ENCODE peak calls at places on chromosome 17, in ten cellular contexts. D is colonic mucosa, N is A549, K is body of pancreas, Z is uterus, V is ovary, C is fibroblast of the aortic adventitia, H is cardiac muscle cell, X is foreskin fibroblast, Q is testis. W is an unnamed sample.
A peak's percentile ranks its signal among the peaks of the same experiment; 100 is the strongest.

GRCh38 chr17:7634384-7634783 is 4.4 kb downstream of the SHBG start:
- DNase-seq in D (peak; percentile 52), N (peak; percentile 87), K (peak; percentile 41), Z (no peak), V (peak; percentile 82), C (peak; percentile 45), H (peak; percentile 76), X (peak; percentile 26), Q (peak; percentile 64), W (peak; percentile 61)

GRCh38 chr17:39400547-39401411 is 647 bp downstream of the FBXL20 start:
- DNase-seq in D (peak; percentile 23), N (no peak), K (no peak), Z (no peak), V (no peak), C (peak; percentile 10), H (peak; percentile 11), X (no peak), Q (no peak), W (peak; percentile 28)

GRCh38 chr17:77489898-77490265 is 349.1 kb downstream of the SEC14L1 start:
- DNase-seq in D (peak; percentile 59), N (no peak), K (peak; percentile 39), Z (peak; percentile 68), V (peak; percentile 79), C (peak; percentile 70), H (no peak), X (no peak), Q (peak; percentile 86), W (no peak)

GRCh38 chr17:2613089-2613808 is 19.8 kb downstream of the PAFAH1B1 start:
- DNase-seq in D (no peak), N (no peak), K (no peak), Z (no peak), V (no peak), C (no peak), H (no peak), X (no peak), Q (no peak), W (no peak)

GRCh38 chr17:47698749-47699535 is 5.0 kb downstream of the TBKBP1 start:
- DNase-seq in D (peak; percentile 69), N (peak; percentile 97), K (peak; percentile 65), Z (peak; percentile 48), V (peak; percentile 78), C (peak; percentile 47), H (peak; percentile 61), X (no peak), Q (peak; percentile 63), W (peak; percentile 63)

GRCh38 chr17:7042507-7043194 is 1.2 kb downstream of the SLC16A11 start:
- DNase-seq in D (no peak), N (no peak), K (no peak), Z (no peak), V (peak; percentile 60), C (no peak), H (peak; percentile 30), X (no peak), Q (no peak), W (peak; percentile 40)

GRCh38 chr17:61784510-61784909 is 78.8 kb downstream of the BRIP1 start:
- DNase-seq in D (no peak), N (no peak), K (no peak), Z (no peak), V (no peak), C (no peak), H (no peak), X (no peak), Q (no peak), W (no peak)

GRCh38 chr17:29094101-29094708 is 51.3 kb downstream of the PIPOX start:
- DNase-seq in D (no peak), N (no peak), K (no peak), Z (no peak), V (no peak), C (no peak), H (no peak), X (no peak), Q (no peak), W (no peak)

DNA sequence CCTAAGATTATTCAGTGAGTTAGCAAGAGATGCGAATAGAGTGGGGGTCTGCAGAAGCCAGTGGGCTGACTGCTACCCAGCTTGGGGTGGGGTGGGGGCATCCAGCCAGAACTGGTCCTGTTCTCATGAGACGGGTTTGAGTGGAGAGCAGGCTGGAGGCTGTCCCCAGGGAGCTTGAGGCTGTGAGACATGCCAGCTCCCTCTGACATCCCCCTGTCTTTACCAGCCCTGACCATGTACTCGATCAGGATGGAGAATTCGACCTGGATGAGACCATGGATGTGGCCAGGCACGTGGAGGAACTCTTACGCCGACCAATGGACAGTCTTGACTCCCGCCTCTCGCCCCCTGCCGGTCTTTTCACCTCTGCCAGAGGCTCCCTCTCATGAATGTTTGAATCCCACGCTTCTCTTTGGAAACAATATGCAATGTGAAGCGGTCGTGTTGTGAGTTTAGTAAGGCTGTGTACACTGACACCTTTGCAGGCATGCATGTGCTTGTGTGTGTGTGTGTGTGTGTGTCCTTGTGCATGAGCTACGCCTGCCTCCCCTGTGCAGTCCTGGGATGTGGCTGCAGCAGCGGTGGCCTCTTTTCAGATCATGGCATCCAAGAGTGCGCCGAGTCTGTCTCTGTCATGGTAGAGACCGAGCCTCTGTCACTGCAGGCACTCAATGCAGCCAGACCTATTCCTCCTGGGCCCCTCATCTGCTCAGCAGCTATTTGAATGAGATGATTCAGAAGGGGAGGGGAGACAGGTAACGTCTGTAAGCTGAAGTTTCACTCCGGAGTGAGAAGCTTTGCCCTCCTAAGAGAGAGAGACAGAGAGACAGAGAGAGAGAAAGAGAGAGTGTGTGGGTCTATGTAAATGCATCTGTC is 22.2 kb downstream of the STAT5A start:
- DNase-seq in D (no peak), N (no peak), K (no peak), Z (peak; percentile 42), V (peak; percentile 69), C (no peak), H (no peak), X (no peak), Q (no peak), W (no peak)
- TF ChIP-seq CTCF in D (no peak), N (no peak), K (no peak), Z (no peak), V (no peak), C (peak; percentile 11), H (peak; percentile 18), X (no peak), Q (no peak), W (peak; percentile 35)

GRCh38 chr17:79609175-79609589 is 1.7 kb downstream of the RBFOX3 start:
- DNase-seq in D (no peak), N (no peak), K (no peak), Z (no peak), V (no peak), C (no peak), H (no peak), X (no peak), Q (no peak), W (no peak)

GRCh38 chr17:79607941-79608728 is 2.7 kb downstream of the RBFOX3 start:
- DNase-seq in D (no peak), N (no peak), K (peak; percentile 23), Z (peak; percentile 30), V (no peak), C (no peak), H (peak; percentile 38), X (peak; percentile 3), Q (peak; percentile 29), W (peak; percentile 11)

GRCh38 chr17:79608729-79609039 is 2.2 kb downstream of the RBFOX3 start:
- DNase-seq in D (no peak), N (no peak), K (no peak), Z (no peak), V (no peak), C (no peak), H (no peak), X (no peak), Q (no peak), W (no peak)

GRCh38 chr17:79610151-79610645 is 653 bp downstream of the RBFOX3 start:
- DNase-seq in D (no peak), N (no peak), K (no peak), Z (no peak), V (no peak), C (no peak), H (no peak), X (no peak), Q (no peak), W (no peak)

GRCh38 chr17:79609616-79610150 is 1.2 kb downstream of the RBFOX3 start:
- DNase-seq in D (no peak), N (peak; percentile 66), K (no peak), Z (no peak), V (no peak), C (no peak), H (no peak), X (no peak), Q (no peak), W (no peak)
- H3K4me3 ChIP-seq in D (no peak overlapping the region), N (peak overlapping the region; percentile 93), K (no peak overlapping the region), Z (peak overlapping the region; percentile 26), V (peak overlapping the region; percentile 12), C (no peak overlapping the region), H (no peak overlapping the region), X (no peak overlapping the region), Q (no peak overlapping the region), W (no peak overlapping the region)

GRCh38 chr17:75755205-75755901 is 9.6 kb downstream of the GALK1 start:
- DNase-seq in D (no peak), N (no peak), K (no peak), Z (no peak), V (no peak), C (no peak), H (no peak), X (no peak), Q (no peak), W (no peak)

GRCh38 chr17:75753193-75753513 is 11.8 kb downstream of the GALK1 start:
- DNase-seq in D (no peak), N (no peak), K (no peak), Z (no peak), V (no peak), C (no peak), H (no peak), X (no peak), Q (no peak), W (no peak)

GRCh38 chr17:75752405-75753192 is 12.4 kb downstream of the GALK1 start:
- DNase-seq in D (no peak), N (no peak), K (no peak), Z (no peak), V (no peak), C (no peak), H (no peak), X (no peak), Q (no peak), W (no peak)

GRCh38 chr17:75754378-75755204 is 10.4 kb downstream of the GALK1 start:
- DNase-seq in D (no peak), N (no peak), K (no peak), Z (no peak), V (no peak), C (no peak), H (no peak), X (no peak), Q (no peak), W (no peak)

DNA sequence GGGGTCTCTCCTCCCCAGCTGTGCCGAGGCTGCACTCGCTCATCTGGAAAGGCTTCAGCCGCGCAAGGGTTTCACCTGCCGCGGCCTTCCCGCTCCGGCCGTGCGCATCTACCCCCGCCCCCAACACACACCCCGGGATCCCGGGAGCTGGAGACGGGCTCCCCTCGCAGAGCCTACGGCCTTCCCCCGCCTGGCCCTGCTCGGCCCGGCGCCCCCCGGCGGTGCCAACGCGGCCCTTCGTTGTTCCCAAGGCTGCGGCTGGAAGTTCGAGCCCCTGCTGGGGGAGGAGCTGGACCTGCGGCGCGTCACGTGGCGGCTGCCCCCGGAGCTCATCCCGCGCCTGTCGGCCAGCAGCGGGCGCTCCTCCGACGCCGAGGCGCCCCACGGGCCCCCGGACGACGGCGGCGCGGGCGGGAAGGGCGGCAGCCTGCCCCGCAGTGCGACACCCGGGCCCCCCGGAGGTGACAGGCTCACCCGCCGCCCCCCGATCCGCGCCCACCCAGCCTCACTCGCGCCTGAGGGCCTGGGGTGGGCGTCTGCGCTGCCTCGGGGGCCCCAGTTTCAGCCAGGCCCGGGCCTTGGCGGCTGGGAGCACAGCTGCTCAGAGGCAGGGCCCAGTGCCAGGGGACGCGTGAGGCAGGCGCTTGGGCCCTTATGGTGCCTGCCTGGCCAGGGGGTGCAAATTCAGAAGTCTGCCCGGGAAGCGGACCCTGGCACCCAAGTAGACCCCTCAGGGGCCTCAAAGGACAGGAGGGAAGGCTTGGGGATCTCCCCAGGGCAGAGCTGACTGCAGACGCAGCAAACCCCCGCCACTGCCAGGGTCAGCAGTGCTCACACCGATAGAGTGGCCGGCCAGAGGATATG is 11.2 kb downstream of the GALK1 start:
- DNase-seq in D (peak; percentile 48), N (no peak), K (peak; percentile 77), Z (peak; percentile 68), V (peak; percentile 89), C (peak; percentile 58), H (peak; percentile 82), X (peak; percentile 69), Q (peak; percentile 69), W (peak; percentile 71)
- TF ChIP-seq CTCF in D (no peak), N (no peak), K (peak; percentile 29), Z (peak; percentile 71), V (peak; percentile 78), C (peak; percentile 49), H (peak; percentile 58), X (peak; percentile 34), Q (peak; percentile 67), W (peak; percentile 45)

GRCh38 chr17:50902768-50903353 is 36.7 kb upstream of the TOB1 start:
- DNase-seq in D (no peak), N (no peak), K (no peak), Z (no peak), V (no peak), C (no peak), H (no peak), X (no peak), Q (no peak), W (no peak)

GRCh38 chr17:50904522-50905459 is 38.6 kb upstream of the TOB1 start:
- DNase-seq in D (peak; percentile 67), N (no peak), K (peak; percentile 88), Z (peak; percentile 71), V (peak; percentile 83), C (peak; percentile 18), H (peak; percentile 57), X (no peak), Q (peak; percentile 50), W (peak; percentile 23)

GRCh38 chr17:50903604-50904521 is 37.7 kb upstream of the TOB1 start:
- DNase-seq in D (no peak), N (no peak), K (no peak), Z (no peak), V (no peak), C (peak; percentile 23), H (peak; percentile 15), X (peak; percentile 10), Q (no peak), W (peak; percentile 81)

GRCh38 chr17:50906443-50906842 is 40.3 kb upstream of the TOB1 start:
- DNase-seq in D (no peak), N (no peak), K (no peak), Z (no peak), V (no peak), C (no peak), H (no peak), X (no peak), Q (no peak), W (no peak)

GRCh38 chr17:50905460-50905803 is 39.3 kb upstream of the TOB1 start:
- DNase-seq in D (no peak), N (no peak), K (peak; percentile 92), Z (no peak), V (no peak), C (no peak), H (no peak), X (no peak), Q (no peak), W (no peak)
- H3K4me3 ChIP-seq in D (no peak overlapping the region), N (no peak overlapping the region), K (no peak overlapping the region), Z (no peak overlapping the region), V (no peak overlapping the region), C (no peak overlapping the region), H (no peak overlapping the region), X (no peak overlapping the region), Q (no peak overlapping the region), W (no peak overlapping the region)

W was measured in choroid plexus epithelial cell.